ENCODE peak calls at places on chromosome 22, in four cellular contexts. S, L, O and B are unnamed samples.

GRCh38 chr22:46067159-46068111 is 82.9 kb upstream of the PPARA start:
- DNase-seq in S (no peak), L (no peak), O (no peak), B (no peak)

GRCh38 chr22:46738961-46739870 is 1.2 kb upstream of the CERK start:
- DNase-seq in S (no peak), L (no peak), O (peak), B (peak)

GRCh38 chr22:29524440-29525191 is 28.9 kb downstream of the THOC5 start:
- DNase-seq in S (no peak), L (no peak), O (no peak), B (no peak)

GRCh38 chr22:19607198-19608113 is 83.2 kb upstream of the CLDN5 start:
- DNase-seq in S (peak), L (no peak), O (no peak), B (no peak)

GRCh38 chr22:47027766-47028165 is 265.3 kb downstream of the TBC1D22A start:
- DNase-seq in S (no peak), L (no peak), O (no peak), B (no peak)

GRCh38 chr22:28962042-28962554 is 78.7 kb downstream of the ZNRF3 start:
- DNase-seq in S (no peak), L (no peak), O (no peak), B (no peak)

GRCh38 chr22:19943665-19944026 is 2.0 kb upstream of the TXNRD2 start:
- DNase-seq in S (no peak), L (no peak), O (no peak), B (peak)

GRCh38 chr22:48528221-48528915 is 1299.3 kb downstream of the BRD1 start:
- DNase-seq in S (no peak), L (no peak), O (no peak), B (no peak)

GRCh38 chr22:30262917-30263741 is 3.5 kb downstream of the OSM start:
- DNase-seq in S (peak), L (no peak), O (peak), B (peak)

GRCh38 chr22:37284807-37285355 is 2.6 kb downstream of the CYTH4 start:
- DNase-seq in S (no peak), L (peak), O (peak), B (peak)

GRCh38 chr22:40415531-40416266 is 45.3 kb downstream of the SGSM3 start:
- DNase-seq in S (no peak), L (no peak), O (peak), B (peak)

GRCh38 chr22:31143038-31143437 is 2.7 kb upstream of the PLA2G3 start:
- DNase-seq in S (no peak), L (no peak), O (no peak), B (no peak)

GRCh38 chr22:40733919-40734318 is 54.6 kb downstream of the MCHR1 start:
- DNase-seq in S (no peak), L (no peak), O (no peak), B (no peak)

GRCh38 chr22:23845661-23846469 is 7.1 kb upstream of the DERL3 start:
- DNase-seq in S (no peak), L (no peak), O (no peak), B (no peak)

GRCh38 chr22:50259302-50259701 is 2.2 kb downstream of the MAPK12 start:
- DNase-seq in S (no peak), L (no peak), O (no peak), B (no peak)

GRCh38 chr22:50256258-50256862 is 5.1 kb downstream of the MAPK12 start:
- DNase-seq in S (no peak), L (no peak), O (no peak), B (no peak)

GRCh38 chr22:50258361-50259292 is 2.9 kb downstream of the MAPK12 start:
- DNase-seq in S (no peak), L (no peak), O (no peak), B (no peak)

GRCh38 chr22:50256936-50257440 is 4.5 kb downstream of the MAPK12 start:
- DNase-seq in S (no peak), L (no peak), O (no peak), B (no peak)

DNA sequence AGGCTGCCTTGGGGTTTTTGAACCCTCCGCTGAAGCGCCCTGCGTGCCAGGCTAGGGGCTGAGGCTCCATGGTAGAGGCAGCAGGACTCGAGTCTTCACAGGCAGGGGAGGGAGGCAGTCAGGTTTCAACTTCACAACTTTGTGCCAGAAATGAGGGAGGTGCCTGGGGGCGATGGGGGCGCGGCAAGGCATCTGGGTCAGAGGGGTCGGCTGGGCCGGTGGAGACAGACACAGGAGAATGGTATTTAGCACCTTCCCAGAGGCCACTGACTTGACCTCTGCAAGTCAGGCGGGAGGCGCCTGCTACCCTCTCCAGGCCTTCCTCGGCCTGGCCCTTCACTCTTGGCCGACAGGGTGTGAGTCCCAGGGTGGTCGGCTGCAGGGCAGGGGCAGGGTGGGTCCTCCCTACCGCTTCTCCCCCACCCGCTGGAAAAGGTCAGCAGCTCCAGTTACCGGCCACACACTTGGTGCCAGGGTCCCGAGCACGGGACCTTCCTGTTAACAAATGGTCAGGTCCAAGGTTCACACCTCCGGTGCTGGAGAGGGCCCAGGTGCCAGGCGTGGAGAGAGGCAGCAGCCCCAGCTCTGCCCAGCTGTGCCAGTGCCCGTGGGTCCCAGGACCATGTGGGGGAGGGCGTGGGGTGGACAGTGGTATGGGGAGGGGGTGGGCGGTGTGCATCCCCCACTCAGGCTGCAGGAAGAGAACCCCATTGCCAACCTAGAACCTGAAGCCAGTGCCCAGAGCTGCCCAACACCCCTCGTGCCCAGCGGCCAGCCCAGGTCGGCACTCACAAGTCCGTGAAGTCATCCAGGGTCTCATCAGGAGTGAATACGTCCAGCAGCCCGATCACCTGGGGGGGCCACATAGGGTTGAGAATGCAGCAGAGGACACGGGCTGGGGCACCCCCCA is 3.8 kb downstream of the MAPK12 start:
- DNase-seq in S (no peak), L (no peak), O (no peak), B (no peak)
- TF ChIP-seq SPI1 in S (no peak), L (no peak), O (no peak), B (no peak)

DNA sequence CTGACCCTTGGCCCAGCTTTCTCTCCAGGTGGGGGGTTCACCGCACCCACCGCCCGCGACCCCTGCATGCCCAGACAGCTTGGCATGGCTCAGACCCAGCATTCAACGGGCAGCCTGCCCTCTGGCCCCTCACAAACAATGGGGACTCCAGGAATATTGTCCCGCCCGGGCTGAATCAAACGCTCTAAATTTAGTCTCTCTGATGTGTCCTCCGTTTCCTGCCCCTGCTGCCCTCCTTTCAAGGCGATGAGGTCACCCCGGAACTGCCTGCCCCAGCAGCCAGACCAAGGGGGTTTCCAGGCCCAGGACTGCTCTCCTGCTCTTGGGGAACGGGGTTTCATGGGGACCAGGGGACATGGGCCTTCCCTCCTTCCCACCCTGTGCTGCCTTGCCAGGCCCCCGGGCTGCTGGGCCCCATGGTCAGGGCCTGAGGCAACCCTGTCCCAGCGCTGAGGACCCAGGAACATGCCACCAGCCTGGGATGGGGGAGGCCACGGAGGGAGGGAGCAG is 10.1 kb upstream of the PDGFB start:
- DNase-seq in S (no peak), L (peak), O (peak), B (no peak)
- TF ChIP-seq POLR2AphosphoS5 in S (no peak), L (peak), O (peak), B (no peak)

GRCh38 chr22:43948836-43949235 is 6.4 kb upstream of the SAMM50 start:
- DNase-seq in S (no peak), L (no peak), O (no peak), B (no peak)

GRCh38 chr22:43941449-43941848 is 13.8 kb upstream of the SAMM50 start:
- DNase-seq in S (no peak), L (no peak), O (no peak), B (no peak)

GRCh38 chr22:43946391-43946680 is 8.9 kb upstream of the SAMM50 start:
- DNase-seq in S (peak), L (no peak), O (no peak), B (no peak)

GRCh38 chr22:43944670-43945430 is 10.4 kb upstream of the SAMM50 start:
- DNase-seq in S (no peak), L (no peak), O (no peak), B (no peak)

GRCh38 chr22:43945632-43946390 is 9.4 kb upstream of the SAMM50 start:
- DNase-seq in S (peak), L (no peak), O (peak), B (peak)
- TF ChIP-seq SPI1 in S (no peak), L (no peak), O (no peak), B (no peak)

GRCh38 chr22:32245042-32245441 is 10.1 kb downstream of the SLC5A4 start:
- DNase-seq in S (no peak), L (peak), O (no peak), B (no peak)
- TF ChIP-seq POLR2AphosphoS5 in S (no peak), L (no peak), O (no peak), B (no peak)

GRCh38 chr22:44730034-44730433 is 22.3 kb upstream of the ARHGAP8 start:
- DNase-seq in S (no peak), L (no peak), O (no peak), B (no peak)
- TF ChIP-seq SPI1 in S (no peak), L (no peak), O (no peak), B (no peak)

DNA sequence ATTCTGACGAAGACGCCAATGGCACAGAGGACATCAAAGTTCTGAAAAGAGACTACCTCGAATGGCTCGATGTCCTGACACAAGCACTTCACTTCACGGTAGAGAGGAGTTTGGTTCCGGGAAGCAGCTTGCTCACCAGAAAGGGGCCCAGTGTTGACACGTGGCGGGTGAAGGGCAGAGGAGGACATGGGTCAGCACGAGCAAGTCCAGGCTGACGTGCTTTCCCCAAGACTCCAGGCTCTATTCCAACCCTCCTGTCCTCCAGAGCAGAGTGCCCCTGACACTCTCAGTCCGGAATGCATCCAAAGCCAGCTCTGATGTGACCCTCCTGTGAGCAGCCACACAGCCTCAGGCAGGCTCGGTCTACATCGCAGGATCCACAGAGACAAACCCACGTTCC is 77.5 kb upstream of the BID start:
- DNase-seq in S (no peak), L (no peak), O (no peak), B (no peak)
- TF ChIP-seq POLR2AphosphoS5 in S (no peak), L (no peak), O (no peak), B (no peak)

DNA sequence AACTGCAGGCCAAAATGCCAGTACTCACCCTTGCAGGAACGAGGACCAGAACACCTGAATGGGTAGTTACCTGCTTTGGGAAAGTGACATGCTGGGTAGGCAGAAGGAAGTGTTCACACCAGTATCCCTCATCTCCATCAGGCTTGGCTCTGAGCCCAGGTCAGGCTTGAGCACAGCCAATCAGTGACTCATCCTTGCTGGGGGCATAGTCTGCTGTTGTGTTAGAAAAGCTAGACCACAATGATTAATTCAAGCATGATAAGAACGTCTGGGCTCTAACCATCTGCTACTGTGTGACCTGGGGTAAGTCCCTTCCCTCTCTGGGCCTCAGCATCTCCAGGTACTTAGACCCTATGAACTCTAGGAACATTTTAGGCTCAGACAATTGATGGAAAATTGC is 450.4 kb downstream of the MIAT start:
- DNase-seq in S (no peak), L (no peak), O (no peak), B (no peak)
- TF ChIP-seq SPI1 in S (no peak), L (no peak), O (no peak), B (no peak)